ENCODE peak calls at places on chromosome 17, in ten cellular contexts. O is stimulated activated naive CD8-positive, alpha-beta T cell treated with anti-CD3 and anti-CD28 coated beads, Interleukin-15, amount 100 ng/mL, for 72 hours; N is stimulated activated CD4-positive, alpha-beta T cell treated with anti-CD3 and anti-CD28 coated beads, TNF-alpha, amount 100 ng/mL, for 1 hour; B is KBM-7; Y is tibial artery; H is effector memory CD8-positive, alpha-beta T cell; G is PC-3; P is fibroblast of villous mesenchyme; W is activated T-cell treated with anti-CD3 and anti-CD28 coated beads, Interleukin-2, amount 50 U/mL, for 1 hour; E is astrocyte. T is an unnamed sample.

GRCh38 chr17:30236807-30237206 is 1.3 kb upstream of the SLC6A4 start:
- DNase-seq in O (no peak), N (no peak), B (no peak), Y (peak), H (no peak), G (peak), P (peak), W (peak), E (peak), T (no peak)

GRCh38 chr17:4658478-4659305 is 17.2 kb upstream of the ALOX15 start:
- DNase-seq in O (peak), N (no peak), B (peak), Y (no peak), H (no peak), G (no peak), P (peak), W (no peak), E (peak), T (no peak)

GRCh38 chr17:70794757-70795156 is 625.4 kb downstream of the KCNJ2 start:
- DNase-seq in O (no peak), N (no peak), B (no peak), Y (no peak), H (no peak), G (no peak), P (no peak), W (no peak), E (no peak), T (no peak)

GRCh38 chr17:57489321-57489720 is 233.0 kb downstream of the MSI2 start:
- DNase-seq in O (no peak), N (no peak), B (no peak), Y (no peak), H (no peak), G (no peak), P (no peak), W (no peak), E (no peak), T (no peak)

GRCh38 chr17:42798383-42799380 is at the start of the genes CNTD1 and COA3:
- DNase-seq in O (peak), N (peak), B (peak), Y (peak), H (peak), G (peak), P (peak), W (peak), E (peak), T (peak)

GRCh38 chr17:36602030-36602737 is 801 bp downstream of the MRM1 start:
- DNase-seq in O (peak), N (no peak), B (peak), Y (no peak), H (peak), G (peak), P (no peak), W (peak), E (no peak), T (peak)

GRCh38 chr17:40859536-40859935 is 7.5 kb downstream of the KRT12 start:
- DNase-seq in O (no peak), N (no peak), B (no peak), Y (no peak), H (no peak), G (no peak), P (no peak), W (no peak), E (no peak), T (no peak)

GRCh38 chr17:79534111-79534510 is 76.7 kb downstream of the RBFOX3 start:
- DNase-seq in O (no peak), N (no peak), B (no peak), Y (no peak), H (no peak), G (no peak), P (no peak), W (no peak), E (no peak), T (no peak)

GRCh38 chr17:34442387-34443111 is 79.5 kb upstream of the CCL1 start:
- DNase-seq in O (no peak), N (no peak), B (no peak), Y (no peak), H (no peak), G (no peak), P (no peak), W (no peak), E (no peak), T (no peak)

GRCh38 chr17:28745052-28745776 is 1.4 kb downstream of the TRAF4 start:
- DNase-seq in O (no peak), N (no peak), B (peak), Y (no peak), H (peak), G (peak), P (peak), W (no peak), E (peak), T (peak)

GRCh38 chr17:1933875-1934715 is 91.0 kb downstream of the RTN4RL1 start:
- DNase-seq in O (no peak), N (no peak), B (no peak), Y (no peak), H (no peak), G (no peak), P (no peak), W (no peak), E (no peak), T (no peak)

GRCh38 chr17:13561606-13562270 is 40.0 kb downstream of the HS3ST3A1 start:
- DNase-seq in O (no peak), N (no peak), B (no peak), Y (peak), H (no peak), G (no peak), P (no peak), W (no peak), E (peak), T (no peak)

GRCh38 chr17:80539022-80539421 is 5.6 kb upstream of the RPTOR start:
- DNase-seq in O (no peak), N (no peak), B (peak), Y (no peak), H (no peak), G (no peak), P (no peak), W (no peak), E (no peak), T (peak)

GRCh38 chr17:79065105-79065670 is 9.4 kb upstream of the ENGASE start:
- DNase-seq in O (peak), N (peak), B (peak), Y (no peak), H (peak), G (peak), P (peak), W (peak), E (no peak), T (peak)

GRCh38 chr17:56499799-56500388 is 93.6 kb upstream of the NOG start:
- DNase-seq in O (peak), N (no peak), B (peak), Y (no peak), H (no peak), G (peak), P (peak), W (no peak), E (peak), T (peak)

T was measured in NAMALWA.